ENCODE peak calls at places on chromosomes 7 and 10, in four cellular contexts. H, N, M and E are unnamed samples.

GRCh38 chr10:113985342-113985844 is 58.3 kb upstream of the ADRB1 start:
- DNase-seq in M (no peak), N (peak), H (no peak), E (no peak)

GRCh38 chr7:139043823-139044812 is 8.3 kb upstream of the ZC3HAV1L start:
- DNase-seq in N (no peak), H (no peak), M (no peak), E (no peak)

GRCh38 chr7:3300221-3300650 is 816 bp upstream of the SDK1 start:
- DNase-seq in N (peak), M (no peak), H (no peak), E (peak)

GRCh38 chr7:36306722-36307121 is 82.9 kb upstream of the ANLN start:
- DNase-seq in N (no peak), M (peak), H (no peak), E (no peak)

GRCh38 chr10:11612004-11613001 is 853 bp upstream of the USP6NL start:
- DNase-seq in M (no peak), N (peak), H (no peak), E (peak)

GRCh38 chr10:62459072-62459471 is 84.9 kb downstream of the ZNF365 start:
- DNase-seq in H (no peak), N (no peak), M (no peak), E (peak)

GRCh38 chr10:88431103-88431502 is 152.0 kb downstream of the RNLS start:
- DNase-seq in M (no peak), H (no peak), N (no peak), E (no peak)

GRCh38 chr7:41207141-41207540 is 495.7 kb downstream of the INHBA start:
- DNase-seq in N (no peak), M (no peak), H (no peak), E (no peak)

GRCh38 chr7:106485031-106485551 is 175.9 kb downstream of the CCDC71L start:
- DNase-seq in N (no peak), M (no peak), H (no peak), E (peak)

GRCh38 chr10:13788320-13788600 is 201.5 kb downstream of the PRPF18 start:
- DNase-seq in M (no peak), N (no peak), H (no peak), E (peak)

GRCh38 chr10:4353059-4353655 is 472.9 kb upstream of the AKR1E2 start:
- DNase-seq in H (no peak), M (no peak), N (peak), E (no peak)

GRCh38 chr7:132836746-132837145 is 245.1 kb downstream of the CHCHD3 start:
- DNase-seq in M (no peak), N (no peak), H (no peak), E (peak)

GRCh38 chr7:82183633-82184032 is 259.9 kb downstream of the CACNA2D1 start:
- DNase-seq in M (no peak), N (no peak), H (no peak), E (peak)

GRCh38 chr7:34163956-34164355 is 258.6 kb downstream of the BMPER start:
- DNase-seq in M (no peak), H (no peak), N (no peak), E (no peak)

GRCh38 chr7:137151056-137151731 is 192.3 kb downstream of the PTN start:
- DNase-seq in H (no peak), M (no peak), N (no peak), E (peak)

GRCh38 chr10:73075829-73076228 is 20.8 kb downstream of the P4HA1 start:
- DNase-seq in M (no peak), H (no peak), N (no peak), E (no peak)

GRCh38 chr7:92904292-92905131 is 68.1 kb upstream of the CDK6 start:
- DNase-seq in N (no peak), H (no peak), M (peak), E (peak)

GRCh38 chr10:116720241-116721047 is 21.9 kb downstream of the HSPA12A start:
- DNase-seq in H (no peak), M (no peak), N (peak), E (peak)

GRCh38 chr10:110305767-110306451 is 1.2 kb upstream of the SMNDC1 start:
- DNase-seq in M (peak), N (peak), H (peak), E (peak)

GRCh38 chr10:111999205-111999914 is 184.2 kb downstream of the GPAM start:
- DNase-seq in N (no peak), H (no peak), M (no peak), E (no peak)

GRCh38 chr10:43251664-43252165 is 15.2 kb downstream of the RASGEF1A start:
- DNase-seq in M (no peak), N (no peak), H (no peak), E (no peak)